ENCODE peak calls at places on chromosomes 4 and X, in six cellular contexts. One of them, this sample, is unnamed.

GRCh38 chrX:151896734-151897474 is 15.8 kb upstream of the MAGEA4 start:
- DNase-seq in IMR-90: peak
- DNase-seq in right lobe of liver: no peak
- DNase-seq in heart left ventricle: no peak
- DNase-seq in HCT116: no peak
- DNase-seq in H1: no peak
- DNase-seq in this sample: no peak

GRCh38 chr4:110624904-110625494 is 2.1 kb upstream of the PITX2 start:
- DNase-seq in IMR-90: no peak
- DNase-seq in right lobe of liver: no peak
- DNase-seq in heart left ventricle: no peak
- DNase-seq in HCT116: no peak
- DNase-seq in H1: no peak
- DNase-seq in this sample: no peak

GRCh38 chrX:1492421-1493012 is 39.8 kb upstream of the ASMTL start:
- DNase-seq in IMR-90: no peak
- DNase-seq in right lobe of liver: peak
- DNase-seq in heart left ventricle: no peak
- DNase-seq in HCT116: no peak
- DNase-seq in H1: no peak
- DNase-seq in this sample: peak

GRCh38 chr4:74961230-74961629 is 28.3 kb downstream of the PARM1 start:
- DNase-seq in IMR-90: no peak
- DNase-seq in right lobe of liver: no peak
- DNase-seq in heart left ventricle: no peak
- DNase-seq in HCT116: no peak
- DNase-seq in H1: no peak
- DNase-seq in this sample: no peak

GRCh38 chr4:36492590-36492989 is 211.2 kb downstream of the DTHD1 start:
- DNase-seq in IMR-90: no peak
- DNase-seq in right lobe of liver: no peak
- DNase-seq in heart left ventricle: no peak
- DNase-seq in HCT116: no peak
- DNase-seq in H1: no peak
- DNase-seq in this sample: no peak

GRCh38 chr4:115272585-115272984 is 159.2 kb upstream of the NDST4 start:
- DNase-seq in IMR-90: no peak
- DNase-seq in right lobe of liver: no peak
- DNase-seq in heart left ventricle: no peak
- DNase-seq in HCT116: no peak
- DNase-seq in H1: no peak
- DNase-seq in this sample: no peak

GRCh38 chr4:98781641-98782348 is 123.4 kb upstream of the TSPAN5 start:
- DNase-seq in IMR-90: no peak
- DNase-seq in right lobe of liver: no peak
- DNase-seq in heart left ventricle: no peak
- DNase-seq in HCT116: no peak
- DNase-seq in H1: no peak
- DNase-seq in this sample: no peak

GRCh38 chr4:75745192-75745591 is 20.8 kb downstream of the USO1 start:
- DNase-seq in IMR-90: peak
- DNase-seq in right lobe of liver: no peak
- DNase-seq in heart left ventricle: no peak
- DNase-seq in HCT116: no peak
- DNase-seq in H1: no peak
- DNase-seq in this sample: no peak

GRCh38 chrX:150649096-150649870 is 43.9 kb upstream of the MTMR1 start:
- DNase-seq in IMR-90: peak
- DNase-seq in right lobe of liver: no peak
- DNase-seq in heart left ventricle: peak
- DNase-seq in HCT116: no peak
- DNase-seq in H1: no peak
- DNase-seq in this sample: no peak

GRCh38 chrX:151155234-151155633 is 21.1 kb upstream of the GPR50 start:
- DNase-seq in IMR-90: no peak
- DNase-seq in right lobe of liver: no peak
- DNase-seq in heart left ventricle: no peak
- DNase-seq in HCT116: no peak
- DNase-seq in H1: no peak
- DNase-seq in this sample: no peak

GRCh38 chr4:123343400-123344060 is 53.1 kb upstream of the SPRY1 start:
- DNase-seq in IMR-90: no peak
- DNase-seq in right lobe of liver: no peak
- DNase-seq in heart left ventricle: no peak
- DNase-seq in HCT116: no peak
- DNase-seq in H1: no peak
- DNase-seq in this sample: no peak

GRCh38 chr4:7805533-7806079 is 134.1 kb downstream of the AFAP1 start:
- DNase-seq in IMR-90: peak
- DNase-seq in right lobe of liver: peak
- DNase-seq in heart left ventricle: peak
- DNase-seq in HCT116: no peak
- DNase-seq in H1: no peak
- DNase-seq in this sample: no peak

GRCh38 chr4:7364979-7365378 is 69.8 kb downstream of the PSAPL1 start:
- DNase-seq in IMR-90: no peak
- DNase-seq in right lobe of liver: no peak
- DNase-seq in heart left ventricle: no peak
- DNase-seq in HCT116: no peak
- DNase-seq in H1: no peak
- DNase-seq in this sample: no peak

GRCh38 chrX:78574306-78574705 is 84.8 kb downstream of the RTL3 start:
- DNase-seq in IMR-90: no peak
- DNase-seq in right lobe of liver: no peak
- DNase-seq in heart left ventricle: no peak
- DNase-seq in HCT116: no peak
- DNase-seq in H1: no peak
- DNase-seq in this sample: no peak

GRCh38 chrX:115260330-115260729 is 26.4 kb upstream of the LRCH2 start:
- DNase-seq in IMR-90: peak
- DNase-seq in right lobe of liver: no peak
- DNase-seq in heart left ventricle: no peak
- DNase-seq in HCT116: no peak
- DNase-seq in H1: no peak
- DNase-seq in this sample: no peak

GRCh38 chrX:140190441-140191108 is 225.3 kb upstream of the CXorf66 start:
- DNase-seq in IMR-90: no peak
- DNase-seq in right lobe of liver: no peak
- DNase-seq in heart left ventricle: no peak
- DNase-seq in HCT116: no peak
- DNase-seq in H1: no peak
- DNase-seq in this sample: no peak

GRCh38 chrX:48540015-48540350 is 469 bp downstream of the TBC1D25 start:
- DNase-seq in IMR-90: peak
- DNase-seq in right lobe of liver: no peak
- DNase-seq in heart left ventricle: no peak
- DNase-seq in HCT116: peak
- DNase-seq in H1: no peak
- DNase-seq in this sample: peak

GRCh38 chr4:3021127-3021526 is 53.2 kb downstream of the HTT-AS start:
- DNase-seq in IMR-90: no peak
- DNase-seq in right lobe of liver: no peak
- DNase-seq in heart left ventricle: no peak
- DNase-seq in HCT116: no peak
- DNase-seq in H1: no peak
- DNase-seq in this sample: no peak

GRCh38 chrX:38803286-38803608 is 2.0 kb downstream of the MID1IP1 start:
- DNase-seq in IMR-90: no peak
- DNase-seq in right lobe of liver: no peak
- DNase-seq in heart left ventricle: no peak
- DNase-seq in HCT116: no peak
- DNase-seq in H1: no peak
- DNase-seq in this sample: no peak

GRCh38 chr4:100019821-100020220 is 69.7 kb upstream of the H2AZ1 start:
- DNase-seq in IMR-90: no peak
- DNase-seq in right lobe of liver: no peak
- DNase-seq in heart left ventricle: no peak
- DNase-seq in HCT116: no peak
- DNase-seq in H1: no peak
- DNase-seq in this sample: no peak

GRCh38 chr4:114642173-114642780 is 43.7 kb downstream of the UGT8 start:
- DNase-seq in IMR-90: no peak
- DNase-seq in right lobe of liver: no peak
- DNase-seq in heart left ventricle: no peak
- DNase-seq in HCT116: no peak
- DNase-seq in H1: no peak
- DNase-seq in this sample: no peak

GRCh38 chr4:154376461-154376860 is 115.1 kb downstream of the DCHS2 start:
- DNase-seq in IMR-90: no peak
- DNase-seq in right lobe of liver: no peak
- DNase-seq in heart left ventricle: no peak
- DNase-seq in HCT116: no peak
- DNase-seq in H1: no peak
- DNase-seq in this sample: no peak

GRCh38 chr4:71604785-71605184 is 179.1 kb downstream of the GC start:
- DNase-seq in IMR-90: no peak
- DNase-seq in right lobe of liver: no peak
- DNase-seq in heart left ventricle: no peak
- DNase-seq in HCT116: no peak
- DNase-seq in H1: no peak
- DNase-seq in this sample: no peak

GRCh38 chr4:17657849-17658248 is 43.4 kb downstream of the MED28 start:
- DNase-seq in IMR-90: no peak
- DNase-seq in right lobe of liver: no peak
- DNase-seq in heart left ventricle: no peak
- DNase-seq in HCT116: no peak
- DNase-seq in H1: no peak
- DNase-seq in this sample: no peak

GRCh38 chrX:2917767-2918166 is 11.4 kb downstream of the ARSD start:
- DNase-seq in IMR-90: no peak
- DNase-seq in right lobe of liver: no peak
- DNase-seq in heart left ventricle: no peak
- DNase-seq in HCT116: no peak
- DNase-seq in H1: no peak
- DNase-seq in this sample: no peak

GRCh38 chr4:11480683-11481082 is 52.0 kb upstream of the HS3ST1 start:
- DNase-seq in IMR-90: peak
- DNase-seq in right lobe of liver: no peak
- DNase-seq in heart left ventricle: peak
- DNase-seq in HCT116: no peak
- DNase-seq in H1: no peak
- DNase-seq in this sample: no peak

GRCh38 chr4:88697588-88698329 is at the start of gene NAP1L5:
- DNase-seq in IMR-90: peak
- DNase-seq in right lobe of liver: peak
- DNase-seq in heart left ventricle: peak
- DNase-seq in HCT116: peak
- DNase-seq in H1: no peak
- DNase-seq in this sample: peak

GRCh38 chr4:53744446-53745160 is 153.3 kb upstream of the LNX1 start:
- DNase-seq in IMR-90: no peak
- DNase-seq in right lobe of liver: no peak
- DNase-seq in heart left ventricle: no peak
- DNase-seq in HCT116: no peak
- DNase-seq in H1: no peak
- DNase-seq in this sample: no peak

GRCh38 chr4:130955520-130955919 is 1859.6 kb downstream of the C4orf33 start:
- DNase-seq in IMR-90: no peak
- DNase-seq in right lobe of liver: no peak
- DNase-seq in heart left ventricle: no peak
- DNase-seq in HCT116: no peak
- DNase-seq in H1: no peak
- DNase-seq in this sample: no peak

GRCh38 chr4:150337709-150338108 is 244.2 kb upstream of the MAB21L2 start:
- DNase-seq in IMR-90: peak
- DNase-seq in right lobe of liver: no peak
- DNase-seq in heart left ventricle: no peak
- DNase-seq in HCT116: no peak
- DNase-seq in H1: no peak
- DNase-seq in this sample: no peak

GRCh38 chrX:31298881-31299280 is 227.0 kb upstream of the FTHL17 start:
- DNase-seq in IMR-90: no peak
- DNase-seq in right lobe of liver: no peak
- DNase-seq in heart left ventricle: no peak
- DNase-seq in HCT116: no peak
- DNase-seq in H1: no peak
- DNase-seq in this sample: no peak

GRCh38 chrX:50941638-50942037 is 31.1 kb downstream of the BMP15 start:
- DNase-seq in IMR-90: no peak
- DNase-seq in right lobe of liver: no peak
- DNase-seq in heart left ventricle: no peak
- DNase-seq in HCT116: no peak
- DNase-seq in H1: no peak
- DNase-seq in this sample: peak
- TF ChIP-seq CTCF in IMR-90: peak
- TF ChIP-seq CTCF in right lobe of liver: peak
- TF ChIP-seq CTCF in heart left ventricle: peak
- TF ChIP-seq CTCF in HCT116: peak
- TF ChIP-seq CTCF in H1: peak
- TF ChIP-seq CTCF in this sample: no peak

GRCh38 chr4:6199344-6199921 is 916 bp downstream of the JAKMIP1 start:
- DNase-seq in IMR-90: no peak
- DNase-seq in right lobe of liver: no peak
- DNase-seq in heart left ventricle: no peak
- DNase-seq in HCT116: no peak
- DNase-seq in H1: no peak
- DNase-seq in this sample: no peak
- TF ChIP-seq POLR2A in IMR-90: no peak
- TF ChIP-seq POLR2A in right lobe of liver: no peak
- TF ChIP-seq POLR2A in heart left ventricle: no peak
- TF ChIP-seq POLR2A in HCT116: no peak
- TF ChIP-seq POLR2A in H1: no peak
- TF ChIP-seq POLR2A in this sample: no peak

GRCh38 chr4:10075158-10075863 is 41.3 kb downstream of the WDR1 start:
- DNase-seq in IMR-90: no peak
- DNase-seq in right lobe of liver: peak
- DNase-seq in heart left ventricle: no peak
- DNase-seq in HCT116: no peak
- DNase-seq in H1: no peak
- DNase-seq in this sample: no peak

GRCh38 chr4:10075953-10076391 is 40.6 kb downstream of the WDR1 start:
- DNase-seq in IMR-90: no peak
- DNase-seq in right lobe of liver: peak
- DNase-seq in heart left ventricle: no peak
- DNase-seq in HCT116: no peak
- DNase-seq in H1: no peak
- DNase-seq in this sample: no peak

GRCh38 chr4:10072420-10073017 is 44.1 kb downstream of the WDR1 start:
- DNase-seq in IMR-90: no peak
- DNase-seq in right lobe of liver: peak
- DNase-seq in heart left ventricle: no peak
- DNase-seq in HCT116: no peak
- DNase-seq in H1: no peak
- DNase-seq in this sample: no peak

GRCh38 chr4:10074076-10074766 is 42.4 kb downstream of the WDR1 start:
- DNase-seq in IMR-90: no peak
- DNase-seq in right lobe of liver: peak
- DNase-seq in heart left ventricle: no peak
- DNase-seq in HCT116: no peak
- DNase-seq in H1: no peak
- DNase-seq in this sample: no peak

GRCh38 chr4:10074767-10075105 is 41.9 kb downstream of the WDR1 start:
- DNase-seq in IMR-90: peak
- DNase-seq in right lobe of liver: peak
- DNase-seq in heart left ventricle: no peak
- DNase-seq in HCT116: no peak
- DNase-seq in H1: no peak
- DNase-seq in this sample: no peak
- TF ChIP-seq CTCF in IMR-90: peak
- TF ChIP-seq CTCF in right lobe of liver: peak
- TF ChIP-seq CTCF in heart left ventricle: peak
- TF ChIP-seq CTCF in HCT116: peak
- TF ChIP-seq CTCF in H1: no peak
- TF ChIP-seq CTCF in this sample: peak

GRCh38 chr4:145732895-145733880 is 53.2 kb downstream of the C4orf51 start:
- DNase-seq in IMR-90: peak
- DNase-seq in right lobe of liver: peak
- DNase-seq in heart left ventricle: peak
- DNase-seq in HCT116: peak
- DNase-seq in H1: peak
- DNase-seq in this sample: peak
- TF ChIP-seq POLR2A in IMR-90: peak
- TF ChIP-seq POLR2A in right lobe of liver: peak
- TF ChIP-seq POLR2A in heart left ventricle: peak
- TF ChIP-seq POLR2A in HCT116: no peak
- TF ChIP-seq POLR2A in H1: peak
- TF ChIP-seq POLR2A in this sample: no peak